ENCODE peak calls at places on chromosomes 1 and 21, in six cellular contexts. F is GM19239, I is fibroblast of the conjunctiva, R is body of pancreas, N is non-pigmented ciliary epithelial cell, M is LoVo. T is an unnamed sample.

GRCh38 chr1:18948913-18949688 is 7.4 kb downstream of the IFFO2 start:
- DNase-seq in R (peak; percentile 72), N (no peak), F (no peak), M (no peak), I (peak; percentile 33), T (no peak)

GRCh38 chr1:86970938-86971337 is 56.5 kb downstream of the HS2ST1 start:
- DNase-seq in F (no peak), N (no peak), R (no peak), M (no peak), I (no peak), T (no peak)

GRCh38 chr1:24415910-24416665 is 486 bp downstream of the NIPAL3 start:
- DNase-seq in M (peak; percentile 11), R (peak; percentile 47), N (no peak), I (no peak), F (no peak), T (peak; percentile 73)

GRCh38 chr1:179253286-179253972 is 24.0 kb upstream of the ABL2 start:
- DNase-seq in R (no peak), F (no peak), I (no peak), N (no peak), M (no peak), T (no peak)

GRCh38 chr1:116115476-116115875 is 4.3 kb downstream of the MAB21L3 start:
- DNase-seq in F (no peak), R (no peak), N (peak; percentile 78), I (peak; percentile 30), M (no peak), T (no peak)

GRCh38 chr1:9351654-9352271 is 59.1 kb downstream of the SPSB1 start:
- DNase-seq in M (no peak), R (no peak), N (no peak), F (no peak), I (no peak), T (no peak)

GRCh38 chr1:8055973-8056372 is 29.9 kb upstream of the ERRFI1 start:
- DNase-seq in I (peak; percentile 63), F (no peak), R (no peak), M (no peak), N (no peak), T (no peak)

GRCh38 chr21:45306832-45307571 is 19.3 kb upstream of the POFUT2 start:
- DNase-seq in R (peak; percentile 82), I (no peak), F (no peak), M (no peak), N (no peak), T (peak; percentile 31)

GRCh38 chr1:222090103-222090502 is 348.2 kb upstream of the DUSP10 start:
- DNase-seq in I (no peak), R (no peak), N (no peak), M (no peak), F (no peak), T (no peak)

GRCh38 chr1:206551985-206552325 is 44.6 kb downstream of the RASSF5 start:
- DNase-seq in I (no peak), N (no peak), F (no peak), M (no peak), R (no peak), T (no peak)

GRCh38 chr1:44249543-44249942 is 36.3 kb downstream of the DMAP1 start:
- DNase-seq in N (no peak), F (no peak), M (no peak), R (peak; percentile 25), I (no peak), T (no peak)

GRCh38 chr21:33078907-33079582 is 9.1 kb downstream of the OLIG1 start:
- DNase-seq in R (peak; percentile 56), F (peak; percentile 83), N (peak; percentile 28), I (no peak), M (no peak), T (no peak)

GRCh38 chr1:40182956-40183710 is 21.9 kb downstream of the RLF start:
- DNase-seq in I (peak; percentile 28), R (no peak), M (no peak), N (no peak), F (no peak), T (no peak)

GRCh38 chr1:109636201-109636952 is 16.7 kb downstream of the AMPD2 start:
- DNase-seq in M (no peak), R (no peak), N (no peak), I (no peak), F (no peak), T (no peak)

GRCh38 chr1:44694863-44695478 is 20.5 kb downstream of the ARMH1 start:
- DNase-seq in R (no peak), N (no peak), M (no peak), F (no peak), I (no peak), T (no peak)

GRCh38 chr1:20255666-20256065 is 35.0 kb upstream of the VWA5B1 start:
- DNase-seq in N (peak; percentile 31), M (peak; percentile 88), F (no peak), R (no peak), I (no peak), T (no peak)

GRCh38 chr1:153538315-153538821 is 2.4 kb downstream of the S100A5 start:
- DNase-seq in I (no peak), F (no peak), R (peak; percentile 60), M (peak; percentile 35), N (no peak), T (no peak)

GRCh38 chr1:58885998-58886397 is 102.2 kb upstream of the JUN start:
- DNase-seq in I (peak; percentile 52), R (peak; percentile 37), F (no peak), M (no peak), N (no peak), T (peak; percentile 29)

GRCh38 chr1:93669369-93669768 is 12.3 kb downstream of the BCAR3 start:
- DNase-seq in M (no peak), F (no peak), N (no peak), R (no peak), I (no peak), T (no peak)

GRCh38 chr1:91997607-91998195 is 32.1 kb upstream of the EPHX4 start:
- DNase-seq in N (peak; percentile 13), I (peak; percentile 31), R (peak; percentile 22), M (peak; percentile 68), F (peak; percentile 10), T (no peak)

GRCh38 chr21:34313116-34313515 is 50.7 kb upstream of the KCNE2 start:
- DNase-seq in F (no peak), N (no peak), M (no peak), I (no peak), R (no peak), T (no peak)

GRCh38 chr1:164369698-164370365 is 189.2 kb upstream of the PBX1 start:
- DNase-seq in M (no peak), N (no peak), I (no peak), R (no peak), F (no peak), T (no peak)

GRCh38 chr1:221511797-221512196 is 230.1 kb downstream of the DUSP10 start:
- DNase-seq in M (no peak), N (no peak), I (no peak), F (no peak), R (no peak), T (no peak)

GRCh38 chr1:187870567-187870966 is 1041.8 kb downstream of the PLA2G4A start:
- DNase-seq in M (no peak), N (no peak), F (no peak), R (no peak), I (no peak), T (no peak)

GRCh38 chr1:93164816-93165215 is 15.4 kb downstream of the TMED5 start:
- DNase-seq in I (no peak), F (no peak), M (no peak), N (no peak), R (no peak), T (no peak)

GRCh38 chr21:32298148-32298559 is 501 bp upstream of the MRAP start:
- DNase-seq in I (no peak), N (no peak), M (no peak), F (no peak), R (no peak), T (no peak)